ENCODE peak calls at places on chromosome X, in ten cellular contexts. One of them, this sample, is unnamed.

GRCh38 chrX:149374751-149375150 is 130.4 kb downstream of the IDS start:
- DNase-seq in activated B cell treated with CpG ODN at 0.5 μM for 24 hours: no peak
- DNase-seq in keratinocyte: no peak
- DNase-seq in choroid plexus epithelial cell: no peak
- DNase-seq in prostate gland: no peak
- DNase-seq in dorsolateral prefrontal cortex: no peak
- DNase-seq in tibial artery: no peak
- DNase-seq in MM.1S: no peak
- DNase-seq in heart right ventricle: no peak
- DNase-seq in transverse colon: no peak
- DNase-seq in this sample: no peak

GRCh38 chrX:144334577-144334976 is 450.7 kb downstream of the UBE2NL start:
- DNase-seq in heart right ventricle: no peak
- DNase-seq in dorsolateral prefrontal cortex: no peak
- DNase-seq in activated B cell treated with CpG ODN at 0.5 μM for 24 hours: no peak
- DNase-seq in transverse colon: no peak
- DNase-seq in choroid plexus epithelial cell: no peak
- DNase-seq in prostate gland: no peak
- DNase-seq in tibial artery: no peak
- DNase-seq in MM.1S: no peak
- DNase-seq in keratinocyte: no peak
- DNase-seq in this sample: no peak

GRCh38 chrX:63186137-63186536 is 165.0 kb downstream of the SPIN4 start:
- DNase-seq in dorsolateral prefrontal cortex: no peak
- DNase-seq in activated B cell treated with CpG ODN at 0.5 μM for 24 hours: no peak
- DNase-seq in prostate gland: no peak
- DNase-seq in heart right ventricle: no peak
- DNase-seq in MM.1S: no peak
- DNase-seq in tibial artery: no peak
- DNase-seq in transverse colon: no peak
- DNase-seq in choroid plexus epithelial cell: no peak
- DNase-seq in keratinocyte: no peak
- DNase-seq in this sample: no peak

GRCh38 chrX:148552775-148553174 is 52.4 kb downstream of the AFF2 start:
- DNase-seq in transverse colon: no peak
- DNase-seq in activated B cell treated with CpG ODN at 0.5 μM for 24 hours: no peak
- DNase-seq in choroid plexus epithelial cell: peak; percentile 2
- DNase-seq in tibial artery: no peak
- DNase-seq in dorsolateral prefrontal cortex: no peak
- DNase-seq in keratinocyte: no peak
- DNase-seq in prostate gland: no peak
- DNase-seq in MM.1S: no peak
- DNase-seq in heart right ventricle: no peak
- DNase-seq in this sample: no peak

GRCh38 chrX:8738588-8739189 is 6.8 kb upstream of the ANOS1 start:
- DNase-seq in heart right ventricle: no peak
- DNase-seq in transverse colon: peak; percentile 22
- DNase-seq in MM.1S: peak; percentile 53
- DNase-seq in prostate gland: peak; percentile 27
- DNase-seq in choroid plexus epithelial cell: peak; percentile 61
- DNase-seq in dorsolateral prefrontal cortex: no peak
- DNase-seq in tibial artery: no peak
- DNase-seq in keratinocyte: no peak
- DNase-seq in activated B cell treated with CpG ODN at 0.5 μM for 24 hours: no peak
- DNase-seq in this sample: no peak

GRCh38 chrX:78378476-78379115 is 51.2 kb upstream of the CYSLTR1 start:
- DNase-seq in activated B cell treated with CpG ODN at 0.5 μM for 24 hours: no peak
- DNase-seq in tibial artery: no peak
- DNase-seq in prostate gland: no peak
- DNase-seq in choroid plexus epithelial cell: no peak
- DNase-seq in transverse colon: no peak
- DNase-seq in heart right ventricle: no peak
- DNase-seq in MM.1S: no peak
- DNase-seq in dorsolateral prefrontal cortex: no peak
- DNase-seq in keratinocyte: no peak
- DNase-seq in this sample: no peak

GRCh38 chrX:85379174-85379907 is at the start of gene POF1B:
- DNase-seq in heart right ventricle: peak; percentile 3
- DNase-seq in tibial artery: no peak
- DNase-seq in MM.1S: no peak
- DNase-seq in activated B cell treated with CpG ODN at 0.5 μM for 24 hours: no peak
- DNase-seq in dorsolateral prefrontal cortex: no peak
- DNase-seq in transverse colon: peak; percentile 86
- DNase-seq in choroid plexus epithelial cell: no peak
- DNase-seq in prostate gland: peak; percentile 56
- DNase-seq in keratinocyte: no peak
- DNase-seq in this sample: no peak

GRCh38 chrX:2264179-2265030 is 236.4 kb downstream of the DHRSX start:
- DNase-seq in tibial artery: peak; percentile 37
- DNase-seq in choroid plexus epithelial cell: no peak
- DNase-seq in prostate gland: no peak
- DNase-seq in keratinocyte: no peak
- DNase-seq in transverse colon: no peak
- DNase-seq in activated B cell treated with CpG ODN at 0.5 μM for 24 hours: no peak
- DNase-seq in dorsolateral prefrontal cortex: no peak
- DNase-seq in MM.1S: no peak
- DNase-seq in heart right ventricle: no peak
- DNase-seq in this sample: no peak

GRCh38 chrX:103919336-103919682 is 43.1 kb upstream of the TMSB15B start:
- DNase-seq in heart right ventricle: no peak
- DNase-seq in choroid plexus epithelial cell: peak; percentile 59
- DNase-seq in activated B cell treated with CpG ODN at 0.5 μM for 24 hours: no peak
- DNase-seq in MM.1S: peak; percentile 68
- DNase-seq in transverse colon: peak; percentile 17
- DNase-seq in prostate gland: no peak
- DNase-seq in dorsolateral prefrontal cortex: no peak
- DNase-seq in tibial artery: no peak
- DNase-seq in keratinocyte: no peak
- DNase-seq in this sample: no peak

GRCh38 chrX:15505104-15505503 is 4.5 kb downstream of the BMX start:
- DNase-seq in tibial artery: no peak
- DNase-seq in choroid plexus epithelial cell: no peak
- DNase-seq in activated B cell treated with CpG ODN at 0.5 μM for 24 hours: no peak
- DNase-seq in prostate gland: no peak
- DNase-seq in transverse colon: no peak
- DNase-seq in dorsolateral prefrontal cortex: no peak
- DNase-seq in heart right ventricle: no peak
- DNase-seq in MM.1S: no peak
- DNase-seq in keratinocyte: no peak
- DNase-seq in this sample: no peak

GRCh38 chrX:132184871-132185270 is 34.4 kb downstream of the RAP2C start:
- DNase-seq in keratinocyte: no peak
- DNase-seq in heart right ventricle: no peak
- DNase-seq in choroid plexus epithelial cell: no peak
- DNase-seq in dorsolateral prefrontal cortex: no peak
- DNase-seq in activated B cell treated with CpG ODN at 0.5 μM for 24 hours: no peak
- DNase-seq in prostate gland: no peak
- DNase-seq in transverse colon: no peak
- DNase-seq in MM.1S: no peak
- DNase-seq in tibial artery: no peak
- DNase-seq in this sample: no peak

GRCh38 chrX:71251456-71251973 is 2.4 kb downstream of the ZMYM3 start:
- DNase-seq in tibial artery: no peak
- DNase-seq in choroid plexus epithelial cell: peak; percentile 16
- DNase-seq in prostate gland: no peak
- DNase-seq in heart right ventricle: no peak
- DNase-seq in MM.1S: no peak
- DNase-seq in keratinocyte: no peak
- DNase-seq in activated B cell treated with CpG ODN at 0.5 μM for 24 hours: no peak
- DNase-seq in transverse colon: peak; percentile 11
- DNase-seq in dorsolateral prefrontal cortex: no peak
- DNase-seq in this sample: no peak

GRCh38 chrX:24646745-24647182 is 383 bp downstream of the PCYT1B start:
- DNase-seq in activated B cell treated with CpG ODN at 0.5 μM for 24 hours: no peak
- DNase-seq in dorsolateral prefrontal cortex: no peak
- DNase-seq in transverse colon: no peak
- DNase-seq in choroid plexus epithelial cell: peak; percentile 13
- DNase-seq in heart right ventricle: no peak
- DNase-seq in prostate gland: no peak
- DNase-seq in tibial artery: no peak
- DNase-seq in keratinocyte: no peak
- DNase-seq in MM.1S: no peak
- DNase-seq in this sample: no peak

GRCh38 chrX:48573690-48574269 is 504 bp upstream of the RBM3 start:
- DNase-seq in activated B cell treated with CpG ODN at 0.5 μM for 24 hours: no peak
- DNase-seq in keratinocyte: no peak
- DNase-seq in MM.1S: no peak
- DNase-seq in heart right ventricle: peak; percentile 52
- DNase-seq in transverse colon: peak; percentile 29
- DNase-seq in choroid plexus epithelial cell: peak; percentile 52
- DNase-seq in tibial artery: peak; percentile 69
- DNase-seq in dorsolateral prefrontal cortex: no peak
- DNase-seq in prostate gland: no peak
- DNase-seq in this sample: no peak

GRCh38 chrX:67426946-67427345 is 116.9 kb upstream of the AR start:
- DNase-seq in transverse colon: no peak
- DNase-seq in heart right ventricle: no peak
- DNase-seq in tibial artery: no peak
- DNase-seq in prostate gland: no peak
- DNase-seq in choroid plexus epithelial cell: no peak
- DNase-seq in dorsolateral prefrontal cortex: no peak
- DNase-seq in keratinocyte: no peak
- DNase-seq in activated B cell treated with CpG ODN at 0.5 μM for 24 hours: no peak
- DNase-seq in MM.1S: no peak
- DNase-seq in this sample: no peak

GRCh38 chrX:69287025-69287540 is 121.8 kb upstream of the PJA1 start:
- DNase-seq in heart right ventricle: no peak
- DNase-seq in activated B cell treated with CpG ODN at 0.5 μM for 24 hours: no peak
- DNase-seq in tibial artery: no peak
- DNase-seq in prostate gland: no peak
- DNase-seq in dorsolateral prefrontal cortex: no peak
- DNase-seq in MM.1S: no peak
- DNase-seq in choroid plexus epithelial cell: no peak
- DNase-seq in keratinocyte: no peak
- DNase-seq in transverse colon: no peak
- DNase-seq in this sample: no peak

GRCh38 chrX:47843363-47843762 is 6.7 kb downstream of the ZNF81 start:
- DNase-seq in activated B cell treated with CpG ODN at 0.5 μM for 24 hours: no peak
- DNase-seq in transverse colon: no peak
- DNase-seq in keratinocyte: no peak
- DNase-seq in tibial artery: no peak
- DNase-seq in dorsolateral prefrontal cortex: no peak
- DNase-seq in prostate gland: no peak
- DNase-seq in choroid plexus epithelial cell: no peak
- DNase-seq in MM.1S: no peak
- DNase-seq in heart right ventricle: no peak
- DNase-seq in this sample: no peak

GRCh38 chrX:140799216-140799615 is 89.7 kb downstream of the LINC00632 start:
- DNase-seq in heart right ventricle: no peak
- DNase-seq in MM.1S: no peak
- DNase-seq in dorsolateral prefrontal cortex: no peak
- DNase-seq in transverse colon: no peak
- DNase-seq in tibial artery: no peak
- DNase-seq in activated B cell treated with CpG ODN at 0.5 μM for 24 hours: no peak
- DNase-seq in prostate gland: no peak
- DNase-seq in choroid plexus epithelial cell: no peak
- DNase-seq in keratinocyte: peak; percentile 38
- DNase-seq in this sample: no peak

GRCh38 chrX:19912-20571 is 261.1 kb upstream of the PLCXD1 start:
- DNase-seq in activated B cell treated with CpG ODN at 0.5 μM for 24 hours: no peak
- DNase-seq in dorsolateral prefrontal cortex: no peak
- DNase-seq in MM.1S: no peak
- DNase-seq in tibial artery: no peak
- DNase-seq in choroid plexus epithelial cell: no peak
- DNase-seq in prostate gland: no peak
- DNase-seq in heart right ventricle: no peak
- DNase-seq in keratinocyte: no peak
- DNase-seq in transverse colon: peak; percentile 7
- DNase-seq in this sample: no peak
- TF ChIP-seq CTCF in activated B cell treated with CpG ODN at 0.5 μM for 24 hours: no peak
- TF ChIP-seq CTCF in dorsolateral prefrontal cortex: no peak
- TF ChIP-seq CTCF in MM.1S: no peak
- TF ChIP-seq CTCF in tibial artery: no peak
- TF ChIP-seq CTCF in choroid plexus epithelial cell: no peak
- TF ChIP-seq CTCF in prostate gland: no peak
- TF ChIP-seq CTCF in heart right ventricle: no peak
- TF ChIP-seq CTCF in keratinocyte: no peak
- TF ChIP-seq CTCF in transverse colon: no peak
- TF ChIP-seq CTCF in this sample: no peak

DNA sequence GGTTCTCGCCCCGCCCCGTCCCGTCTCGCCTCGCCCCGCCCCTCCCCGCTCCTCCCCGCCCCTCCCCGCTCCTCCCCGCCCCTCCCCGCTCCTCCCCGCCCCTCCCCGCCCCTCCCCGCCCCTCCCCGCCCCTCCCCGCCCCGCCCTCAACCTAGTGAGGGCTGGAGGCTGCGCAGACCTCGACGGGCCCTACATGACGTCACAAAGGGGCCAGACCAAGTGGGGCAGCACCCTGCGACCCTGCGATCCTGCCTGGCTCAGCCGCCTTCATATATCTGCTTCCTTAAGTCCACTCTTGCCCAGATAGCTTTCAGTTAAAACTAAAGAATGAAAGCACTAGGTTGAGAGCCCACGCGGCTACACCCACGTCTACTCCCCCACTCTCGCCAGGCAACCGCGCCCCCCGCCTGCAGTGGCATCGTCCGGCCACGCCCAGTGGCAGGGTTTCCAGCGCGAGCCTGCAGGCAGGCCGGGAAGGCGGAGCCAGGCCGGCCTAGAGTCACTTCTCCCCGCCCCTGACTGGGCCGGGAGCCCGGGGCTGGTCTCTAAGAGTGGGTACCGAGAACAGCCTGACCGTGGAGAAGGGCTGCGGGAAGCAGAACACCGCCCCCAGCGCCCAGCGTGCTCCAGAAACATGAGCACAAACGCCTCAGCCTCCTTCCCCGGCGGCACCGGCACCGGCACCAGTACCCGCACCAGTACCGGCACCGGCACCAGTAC is 1.5 kb upstream of the MAOA start:
- DNase-seq in activated B cell treated with CpG ODN at 0.5 μM for 24 hours: peak; percentile 75
- DNase-seq in MM.1S: peak; percentile 88
- DNase-seq in keratinocyte: no peak
- DNase-seq in dorsolateral prefrontal cortex: peak; percentile 92
- DNase-seq in prostate gland: peak; percentile 87
- DNase-seq in tibial artery: peak; percentile 97
- DNase-seq in transverse colon: peak; percentile 93
- DNase-seq in heart right ventricle: peak; percentile 92
- DNase-seq in choroid plexus epithelial cell: peak; percentile 96
- DNase-seq in this sample: peak; percentile 61
- TF ChIP-seq CTCF in activated B cell treated with CpG ODN at 0.5 μM for 24 hours: no peak
- TF ChIP-seq CTCF in MM.1S: peak; percentile 8
- TF ChIP-seq CTCF in keratinocyte: peak; percentile 47
- TF ChIP-seq CTCF in dorsolateral prefrontal cortex: peak; percentile 43
- TF ChIP-seq CTCF in prostate gland: no peak
- TF ChIP-seq CTCF in tibial artery: peak; percentile 20
- TF ChIP-seq CTCF in transverse colon: peak; percentile 24
- TF ChIP-seq CTCF in heart right ventricle: peak; percentile 46
- TF ChIP-seq CTCF in choroid plexus epithelial cell: peak; percentile 43
- TF ChIP-seq CTCF in this sample: peak; percentile 19

GRCh38 chrX:154029439-154029838 is 9.7 kb upstream of the IRAK1 start:
- DNase-seq in choroid plexus epithelial cell: no peak
- DNase-seq in keratinocyte: no peak
- DNase-seq in MM.1S: no peak
- DNase-seq in tibial artery: no peak
- DNase-seq in dorsolateral prefrontal cortex: no peak
- DNase-seq in activated B cell treated with CpG ODN at 0.5 μM for 24 hours: no peak
- DNase-seq in heart right ventricle: no peak
- DNase-seq in prostate gland: no peak
- DNase-seq in transverse colon: peak; percentile 37
- DNase-seq in this sample: no peak
- TF ChIP-seq CTCF in choroid plexus epithelial cell: no peak
- TF ChIP-seq CTCF in keratinocyte: no peak
- TF ChIP-seq CTCF in MM.1S: no peak
- TF ChIP-seq CTCF in tibial artery: no peak
- TF ChIP-seq CTCF in dorsolateral prefrontal cortex: no peak
- TF ChIP-seq CTCF in activated B cell treated with CpG ODN at 0.5 μM for 24 hours: no peak
- TF ChIP-seq CTCF in heart right ventricle: no peak
- TF ChIP-seq CTCF in prostate gland: no peak
- TF ChIP-seq CTCF in transverse colon: no peak
- TF ChIP-seq CTCF in this sample: no peak

GRCh38 chrX:51487960-51488267 is 8.5 kb downstream of the NUDT11 start:
- DNase-seq in choroid plexus epithelial cell: peak; percentile 13
- DNase-seq in tibial artery: no peak
- DNase-seq in keratinocyte: no peak
- DNase-seq in transverse colon: no peak
- DNase-seq in heart right ventricle: no peak
- DNase-seq in prostate gland: no peak
- DNase-seq in dorsolateral prefrontal cortex: no peak
- DNase-seq in MM.1S: no peak
- DNase-seq in activated B cell treated with CpG ODN at 0.5 μM for 24 hours: no peak
- DNase-seq in this sample: no peak
- TF ChIP-seq CTCF in choroid plexus epithelial cell: no peak
- TF ChIP-seq CTCF in tibial artery: no peak
- TF ChIP-seq CTCF in keratinocyte: no peak
- TF ChIP-seq CTCF in transverse colon: no peak
- TF ChIP-seq CTCF in heart right ventricle: no peak
- TF ChIP-seq CTCF in prostate gland: no peak
- TF ChIP-seq CTCF in dorsolateral prefrontal cortex: no peak
- TF ChIP-seq CTCF in MM.1S: no peak
- TF ChIP-seq CTCF in activated B cell treated with CpG ODN at 0.5 μM for 24 hours: no peak
- TF ChIP-seq CTCF in this sample: no peak